ENCODE peak calls at places on chromosome 5, in eight cellular contexts. C is uterus, S is DND-41, Y is AG04450, E is heart left ventricle, G is psoas muscle, A is breast epithelium, D is tibial artery. O is an unnamed sample.

GRCh38 chr5:108345541-108346171 is 36.2 kb downstream of the FBXL17 start:
- DNase-seq in A (no peak), C (no peak), Y (peak; percentile 13), D (no peak), S (no peak), E (no peak), G (no peak), O (no peak)

GRCh38 chr5:138809391-138809790 is 56.2 kb downstream of the CTNNA1 start:
- DNase-seq in D (no peak), G (no peak), S (no peak), Y (peak; percentile 13), A (no peak), E (no peak), C (no peak), O (no peak)

GRCh38 chr5:145797336-145797735 is 37.8 kb downstream of the PRELID2 start:
- DNase-seq in E (no peak), Y (no peak), G (no peak), C (no peak), S (no peak), A (no peak), D (no peak), O (no peak)

GRCh38 chr5:23476580-23476979 is 30.8 kb upstream of the PRDM9 start:
- DNase-seq in D (no peak), E (no peak), S (no peak), A (no peak), Y (no peak), C (no peak), G (no peak), O (no peak)

GRCh38 chr5:95284512-95285405 is at the start of gene MCTP1:
- DNase-seq in G (no peak), Y (no peak), E (peak; percentile 64), A (no peak), S (no peak), D (no peak), C (no peak), O (peak; percentile 35)

GRCh38 chr5:125700380-125700856 is 722.8 kb upstream of the GRAMD2B start:
- DNase-seq in E (no peak), Y (no peak), D (no peak), C (no peak), A (no peak), S (no peak), G (no peak), O (no peak)

GRCh38 chr5:139600336-139600949 is 39.3 kb downstream of the UBE2D2 start:
- DNase-seq in A (no peak), S (no peak), Y (peak; percentile 30), E (no peak), D (no peak), C (no peak), G (no peak), O (no peak)

GRCh38 chr5:135012951-135013391 is 21.1 kb downstream of the PITX1 start:
- DNase-seq in S (no peak), G (no peak), C (no peak), D (no peak), A (peak; percentile 66), E (peak; percentile 45), Y (no peak), O (no peak)

GRCh38 chr5:6043491-6044310 is 334.6 kb downstream of the MED10 start:
- DNase-seq in D (no peak), G (no peak), S (no peak), A (no peak), Y (no peak), E (no peak), C (no peak), O (no peak)

GRCh38 chr5:174514325-174514724 is 210.1 kb upstream of the MSX2 start:
- DNase-seq in E (no peak), Y (no peak), G (no peak), S (no peak), C (no peak), D (no peak), A (no peak), O (no peak)

GRCh38 chr5:116446356-116447005 is 128.1 kb downstream of the SEMA6A start:
- DNase-seq in D (no peak), Y (no peak), E (no peak), S (no peak), A (no peak), C (no peak), G (no peak), O (no peak)

GRCh38 chr5:32115985-32116384 is 58.1 kb downstream of the GOLPH3 start:
- DNase-seq in D (no peak), G (no peak), Y (no peak), C (no peak), E (no peak), A (no peak), S (no peak), O (no peak)

GRCh38 chr5:97041239-97041638 is 101.2 kb downstream of the LIX1 start:
- DNase-seq in C (no peak), G (no peak), Y (no peak), S (no peak), E (no peak), D (no peak), A (no peak), O (no peak)

GRCh38 chr5:32249668-32250067 is 63.1 kb downstream of the MTMR12 start:
- DNase-seq in S (no peak), G (no peak), E (no peak), C (no peak), A (no peak), Y (no peak), D (no peak), O (no peak)

GRCh38 chr5:6737043-6737941 is 24.1 kb downstream of the TENT4A start:
- DNase-seq in Y (no peak), E (no peak), A (no peak), G (peak; percentile 53), D (no peak), C (no peak), S (no peak), O (no peak)

GRCh38 chr5:179289756-179290385 is 55.4 kb downstream of the ADAMTS2 start:
- DNase-seq in Y (no peak), E (peak; percentile 11), G (no peak), A (no peak), C (peak; percentile 6), D (no peak), S (no peak), O (no peak)

GRCh38 chr5:152329191-152329590 is 75.9 kb downstream of the NMUR2 start:
- DNase-seq in Y (no peak), E (no peak), G (no peak), A (no peak), C (no peak), S (no peak), D (no peak), O (no peak)

GRCh38 chr5:58649716-58650115 is 66.8 kb downstream of the RAB3C start:
- DNase-seq in S (no peak), Y (no peak), G (no peak), A (no peak), E (no peak), D (no peak), C (no peak), O (no peak)

GRCh38 chr5:176474476-176474875 is 26.3 kb downstream of the FAF2 start:
- DNase-seq in A (no peak), G (no peak), Y (no peak), S (no peak), D (no peak), C (no peak), E (no peak), O (no peak)

GRCh38 chr5:173809014-173809413 is 79.1 kb upstream of the CPEB4 start:
- DNase-seq in S (no peak), Y (no peak), D (no peak), A (no peak), G (no peak), E (no peak), C (no peak), O (no peak)

GRCh38 chr5:15722305-15722704 is 222.3 kb downstream of the FBXL7 start:
- DNase-seq in E (no peak), S (no peak), Y (no peak), G (no peak), D (no peak), A (no peak), C (no peak), O (no peak)

GRCh38 chr5:81787843-81788242 is 36.9 kb upstream of the SSBP2 start:
- DNase-seq in G (no peak), C (peak; percentile 53), E (no peak), D (peak; percentile 88), A (peak; percentile 72), S (peak; percentile 70), Y (peak; percentile 34), O (no peak)

GRCh38 chr5:127299678-127300077 is 9.1 kb downstream of the MEGF10 start:
- DNase-seq in Y (no peak), E (no peak), C (no peak), A (no peak), D (no peak), G (no peak), S (no peak), O (no peak)

GRCh38 chr5:155049569-155050383 is 36.2 kb downstream of the KIF4B start:
- DNase-seq in G (no peak), D (no peak), A (no peak), S (no peak), E (no peak), C (no peak), Y (no peak), O (no peak)
- TF ChIP-seq CTCF in G (no peak), D (no peak), A (no peak), S (peak; percentile 59), E (no peak), C (no peak), Y (peak; percentile 46), O (no peak)

DNA sequence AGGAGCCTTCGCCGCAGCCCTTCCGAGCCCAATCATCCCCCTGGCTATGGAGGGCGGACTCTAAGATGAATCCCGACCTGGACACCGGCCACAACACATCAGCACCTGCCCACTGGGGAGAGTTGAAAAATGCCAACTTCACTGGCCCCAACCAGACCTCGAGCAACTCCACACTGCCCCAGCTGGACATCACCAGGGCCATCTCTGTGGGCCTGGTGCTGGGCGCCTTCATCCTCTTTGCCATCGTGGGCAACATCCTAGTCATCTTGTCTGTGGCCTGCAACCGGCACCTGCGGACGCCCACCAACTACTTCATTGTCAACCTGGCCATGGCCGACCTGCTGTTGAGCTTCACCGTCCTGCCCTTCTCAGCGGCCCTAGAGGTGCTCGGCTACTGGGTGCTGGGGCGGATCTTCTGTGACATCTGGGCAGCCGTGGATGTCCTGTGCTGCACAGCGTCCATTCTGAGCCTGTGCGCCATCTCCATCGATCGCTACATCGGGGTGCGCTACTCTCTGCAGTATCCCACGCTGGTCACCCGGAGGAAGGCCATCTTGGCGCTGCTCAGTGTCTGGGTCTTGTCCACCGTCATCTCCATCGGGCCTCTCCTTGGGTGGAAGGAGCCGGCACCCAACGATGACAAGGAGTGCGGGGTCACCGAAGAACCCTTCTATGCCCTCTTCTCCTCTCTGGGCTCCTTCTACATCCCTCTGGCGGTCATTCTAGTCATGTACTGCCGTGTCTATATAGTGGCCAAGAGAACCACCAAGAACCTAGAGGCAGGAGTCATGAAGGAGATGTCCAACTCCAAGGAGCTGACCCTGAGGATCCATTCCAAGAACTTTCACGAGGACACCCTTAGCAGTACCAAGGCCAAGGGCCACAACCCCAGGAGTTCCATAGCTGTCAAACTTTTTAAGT is 819 bp downstream of the ADRA1B start:
- DNase-seq in S (no peak), E (no peak), G (no peak), C (no peak), A (no peak), D (no peak), Y (no peak), O (no peak)
- TF ChIP-seq CTCF in S (no peak), E (no peak), G (no peak), C (no peak), A (no peak), D (no peak), Y (no peak), O (no peak)

GRCh38 chr5:61357745-61358144 is 25.7 kb downstream of the ZSWIM6 start:
- DNase-seq in S (no peak), E (no peak), G (no peak), D (no peak), C (no peak), A (no peak), Y (no peak), O (no peak)
- TF ChIP-seq CTCF in S (peak; percentile 47), E (no peak), G (peak; percentile 12), D (no peak), C (no peak), A (no peak), Y (peak; percentile 28), O (no peak)

GRCh38 chr5:164054461-164054860 is 549.0 kb downstream of the MAT2B start:
- DNase-seq in C (no peak), E (no peak), A (no peak), G (no peak), Y (peak; percentile 23), D (no peak), S (no peak), O (no peak)
- TF ChIP-seq CTCF in C (no peak), E (no peak), A (no peak), G (no peak), Y (no peak), D (no peak), S (no peak), O (no peak)